ENCODE peak calls at places on chromosomes 7 and 10, in six cellular contexts. One of them, this sample, is unnamed.

GRCh38 chr7:28151965-28152364 is 28.6 kb downstream of the JAZF1 start:
- DNase-seq in astrocyte of the spinal cord: peak
- DNase-seq in left ventricle myocardium inferior: no peak
- DNase-seq in WERI-Rb-1: no peak
- DNase-seq in PC-3: peak
- DNase-seq in gastrocnemius medialis: no peak
- DNase-seq in this sample: no peak

GRCh38 chr10:122293156-122293978 is 22.3 kb downstream of the BTBD16 start:
- DNase-seq in left ventricle myocardium inferior: no peak
- DNase-seq in gastrocnemius medialis: no peak
- DNase-seq in PC-3: no peak
- DNase-seq in WERI-Rb-1: no peak
- DNase-seq in astrocyte of the spinal cord: no peak
- DNase-seq in this sample: no peak

GRCh38 chr10:93751832-93752231 is 5.9 kb upstream of the LGI1 start:
- DNase-seq in astrocyte of the spinal cord: peak
- DNase-seq in gastrocnemius medialis: no peak
- DNase-seq in WERI-Rb-1: peak
- DNase-seq in PC-3: peak
- DNase-seq in left ventricle myocardium inferior: no peak
- DNase-seq in this sample: no peak

GRCh38 chr7:410395-410910 is 109.2 kb downstream of the PDGFA start:
- DNase-seq in astrocyte of the spinal cord: no peak
- DNase-seq in left ventricle myocardium inferior: peak
- DNase-seq in PC-3: no peak
- DNase-seq in gastrocnemius medialis: no peak
- DNase-seq in WERI-Rb-1: no peak
- DNase-seq in this sample: peak

GRCh38 chr10:125132331-125132730 is 28.0 kb downstream of the CTBP2 start:
- DNase-seq in PC-3: no peak
- DNase-seq in gastrocnemius medialis: no peak
- DNase-seq in left ventricle myocardium inferior: no peak
- DNase-seq in astrocyte of the spinal cord: no peak
- DNase-seq in WERI-Rb-1: no peak
- DNase-seq in this sample: no peak

GRCh38 chr7:127532151-127532550 is 53.2 kb downstream of the GCC1 start:
- DNase-seq in PC-3: no peak
- DNase-seq in WERI-Rb-1: no peak
- DNase-seq in astrocyte of the spinal cord: no peak
- DNase-seq in gastrocnemius medialis: no peak
- DNase-seq in left ventricle myocardium inferior: no peak
- DNase-seq in this sample: no peak

GRCh38 chr10:104650072-104650471 is 9.0 kb downstream of the SORCS3 start:
- DNase-seq in left ventricle myocardium inferior: no peak
- DNase-seq in WERI-Rb-1: peak
- DNase-seq in gastrocnemius medialis: no peak
- DNase-seq in astrocyte of the spinal cord: peak
- DNase-seq in PC-3: no peak
- DNase-seq in this sample: no peak

GRCh38 chr10:96017227-96017687 is 26.1 kb upstream of the CCNJ start:
- DNase-seq in left ventricle myocardium inferior: no peak
- DNase-seq in astrocyte of the spinal cord: peak
- DNase-seq in PC-3: peak
- DNase-seq in WERI-Rb-1: peak
- DNase-seq in gastrocnemius medialis: no peak
- DNase-seq in this sample: no peak

GRCh38 chr7:46545790-46546189 is 624.7 kb upstream of the IGFBP3 start:
- DNase-seq in astrocyte of the spinal cord: peak
- DNase-seq in PC-3: peak
- DNase-seq in left ventricle myocardium inferior: no peak
- DNase-seq in WERI-Rb-1: no peak
- DNase-seq in gastrocnemius medialis: no peak
- DNase-seq in this sample: no peak

GRCh38 chr10:19929466-19930140 is 113.4 kb downstream of the PLXDC2 start:
- DNase-seq in gastrocnemius medialis: no peak
- DNase-seq in left ventricle myocardium inferior: no peak
- DNase-seq in WERI-Rb-1: no peak
- DNase-seq in astrocyte of the spinal cord: peak
- DNase-seq in PC-3: no peak
- DNase-seq in this sample: no peak

GRCh38 chr10:105691811-105692210 is 1050.7 kb downstream of the SORCS3 start:
- DNase-seq in gastrocnemius medialis: no peak
- DNase-seq in PC-3: peak
- DNase-seq in astrocyte of the spinal cord: peak
- DNase-seq in left ventricle myocardium inferior: no peak
- DNase-seq in WERI-Rb-1: peak
- DNase-seq in this sample: no peak

GRCh38 chr7:117673839-117674238 is 194.0 kb downstream of the CFTR start:
- DNase-seq in gastrocnemius medialis: no peak
- DNase-seq in WERI-Rb-1: no peak
- DNase-seq in astrocyte of the spinal cord: peak
- DNase-seq in left ventricle myocardium inferior: no peak
- DNase-seq in PC-3: peak
- DNase-seq in this sample: no peak

GRCh38 chr7:123797673-123798526 is 47.1 kb upstream of the HYAL4 start:
- DNase-seq in PC-3: peak
- DNase-seq in left ventricle myocardium inferior: no peak
- DNase-seq in astrocyte of the spinal cord: peak
- DNase-seq in WERI-Rb-1: no peak
- DNase-seq in gastrocnemius medialis: no peak
- DNase-seq in this sample: no peak

DNA sequence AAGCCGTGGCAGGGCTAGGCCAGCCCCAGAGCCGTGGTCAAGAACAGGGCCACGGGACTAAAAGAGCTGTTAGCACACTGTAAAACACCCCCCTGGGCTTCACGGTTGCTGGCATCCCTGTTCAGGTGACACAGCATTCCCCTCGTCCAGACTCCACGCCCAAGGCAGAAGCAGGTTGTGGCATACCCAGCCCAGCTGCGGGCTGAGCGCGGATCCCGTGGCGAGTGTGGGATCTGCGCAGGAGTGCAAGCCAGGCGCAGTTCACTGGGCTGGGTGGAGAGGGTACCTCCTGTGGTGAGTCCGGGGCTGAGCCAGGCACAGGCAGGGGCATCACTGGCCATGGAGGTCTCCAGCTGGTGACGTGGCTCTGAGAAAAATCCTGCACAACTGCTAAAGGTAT is 199.1 kb downstream of the FZD1 start:
- DNase-seq in PC-3: no peak
- DNase-seq in left ventricle myocardium inferior: no peak
- DNase-seq in astrocyte of the spinal cord: no peak
- DNase-seq in gastrocnemius medialis: no peak
- DNase-seq in WERI-Rb-1: no peak
- DNase-seq in this sample: no peak
- TF ChIP-seq CTCF in PC-3: no peak
- TF ChIP-seq CTCF in left ventricle myocardium inferior: no peak
- TF ChIP-seq CTCF in astrocyte of the spinal cord: no peak
- TF ChIP-seq CTCF in gastrocnemius medialis: no peak
- TF ChIP-seq CTCF in WERI-Rb-1: no peak
- TF ChIP-seq CTCF in this sample: no peak

DNA sequence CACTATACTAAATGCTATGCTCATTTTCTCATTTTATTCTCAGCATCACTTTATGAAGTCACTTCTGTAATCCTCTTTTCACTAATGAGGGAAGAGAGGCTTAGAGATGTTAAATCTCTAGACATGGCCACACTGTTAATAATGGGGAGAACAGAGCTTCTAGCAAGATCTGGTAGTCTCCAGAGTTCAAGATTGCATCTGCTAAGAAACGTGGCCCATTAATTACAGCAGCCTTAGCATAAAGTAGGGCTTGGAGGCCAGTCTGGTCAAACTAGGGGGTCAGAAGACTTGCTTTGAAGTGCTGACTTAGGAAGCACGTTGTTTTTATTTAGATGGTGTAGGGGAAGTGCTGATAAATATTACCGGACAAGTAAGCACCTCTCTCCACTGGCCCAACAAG is 29.3 kb downstream of the ARL4A start:
- DNase-seq in gastrocnemius medialis: no peak
- DNase-seq in PC-3: no peak
- DNase-seq in WERI-Rb-1: peak
- DNase-seq in astrocyte of the spinal cord: no peak
- DNase-seq in left ventricle myocardium inferior: no peak
- DNase-seq in this sample: no peak
- H3K4me3 ChIP-seq in gastrocnemius medialis: no peak
- H3K4me3 ChIP-seq in PC-3: no peak
- H3K4me3 ChIP-seq in WERI-Rb-1: no peak
- H3K4me3 ChIP-seq in astrocyte of the spinal cord: no peak
- H3K4me3 ChIP-seq in left ventricle myocardium inferior: no peak
- H3K4me3 ChIP-seq in this sample: no peak

GRCh38 chr10:64648915-64649314 is 1127.7 kb downstream of the REEP3 start:
- DNase-seq in astrocyte of the spinal cord: no peak
- DNase-seq in left ventricle myocardium inferior: no peak
- DNase-seq in PC-3: peak
- DNase-seq in WERI-Rb-1: peak
- DNase-seq in gastrocnemius medialis: no peak
- DNase-seq in this sample: no peak
- TF ChIP-seq CTCF in astrocyte of the spinal cord: no peak
- TF ChIP-seq CTCF in left ventricle myocardium inferior: no peak
- TF ChIP-seq CTCF in PC-3: peak
- TF ChIP-seq CTCF in WERI-Rb-1: peak
- TF ChIP-seq CTCF in gastrocnemius medialis: no peak
- TF ChIP-seq CTCF in this sample: no peak

DNA sequence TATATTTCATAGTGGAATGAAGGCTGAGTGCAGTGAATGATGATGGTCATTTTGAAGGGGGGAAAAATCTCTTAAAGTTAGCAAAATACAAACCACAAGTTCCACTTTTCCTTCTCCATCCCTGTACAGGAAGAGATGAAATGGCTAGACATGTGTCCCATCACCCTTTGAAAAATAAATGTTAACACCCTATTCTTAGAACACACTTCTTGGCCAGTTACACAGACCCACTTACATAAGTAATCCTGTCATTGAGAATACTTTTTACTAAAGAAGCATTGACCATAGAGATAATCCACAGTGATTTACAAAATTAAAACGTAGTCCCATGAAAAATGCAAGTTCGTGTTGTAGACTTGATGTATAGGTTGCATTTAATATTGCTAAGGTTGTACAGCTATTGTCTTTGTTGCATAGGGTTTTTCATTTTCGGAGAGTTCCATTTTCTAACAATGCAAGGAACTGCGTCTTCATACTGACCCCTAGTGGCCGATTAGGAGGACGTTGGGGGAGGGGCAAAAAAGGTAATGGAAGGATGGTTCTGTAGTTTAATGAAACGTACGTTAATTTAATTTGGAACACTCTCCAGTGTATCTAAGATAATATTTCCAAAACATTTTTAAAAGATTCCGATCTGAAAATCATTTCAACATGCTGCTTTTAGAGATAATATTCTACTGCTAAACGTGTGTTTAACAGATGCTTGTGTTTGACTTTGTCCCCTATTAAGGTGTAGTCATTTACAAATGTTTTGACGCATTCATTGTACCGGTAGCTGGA is 60.9 kb downstream of the ARMC3 start:
- DNase-seq in gastrocnemius medialis: peak
- DNase-seq in WERI-Rb-1: peak
- DNase-seq in astrocyte of the spinal cord: peak
- DNase-seq in PC-3: peak
- DNase-seq in left ventricle myocardium inferior: peak
- DNase-seq in this sample: no peak
- H3K4me3 ChIP-seq in gastrocnemius medialis: no peak
- H3K4me3 ChIP-seq in WERI-Rb-1: no peak
- H3K4me3 ChIP-seq in astrocyte of the spinal cord: no peak
- H3K4me3 ChIP-seq in PC-3: peak
- H3K4me3 ChIP-seq in left ventricle myocardium inferior: peak
- H3K4me3 ChIP-seq in this sample: no peak

DNA sequence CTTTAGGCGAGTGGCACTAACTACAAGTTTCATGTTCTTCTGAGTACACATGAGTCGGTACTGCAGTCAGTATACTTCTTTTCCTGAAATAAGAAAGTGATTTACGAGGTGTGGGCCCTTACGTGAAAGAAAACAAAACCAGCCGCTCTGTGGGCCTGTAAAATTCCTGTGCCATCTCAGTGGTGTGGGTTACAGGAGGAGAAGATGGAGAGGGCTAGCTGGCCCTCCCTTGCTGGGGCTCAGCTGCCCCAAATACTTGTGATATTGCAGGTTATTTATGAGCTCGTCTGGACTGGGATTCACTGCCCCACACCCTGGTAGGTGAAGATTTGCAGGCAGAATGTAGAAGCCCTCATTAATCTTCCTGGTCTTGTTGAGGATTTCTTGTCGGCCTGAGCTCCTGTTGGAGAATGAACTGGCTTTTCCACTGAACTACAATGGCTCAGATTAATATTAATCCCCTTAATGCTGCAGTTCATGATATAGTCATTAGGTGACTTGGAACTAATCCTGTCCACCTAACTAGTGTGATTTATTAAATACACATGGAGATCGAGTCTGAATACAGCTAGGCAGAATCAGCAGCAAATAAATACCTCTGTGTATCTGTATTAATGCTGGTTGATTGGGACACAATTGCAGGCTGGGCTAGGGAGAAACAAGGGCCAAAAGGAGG is 68.0 kb downstream of the GBF1 start:
- DNase-seq in astrocyte of the spinal cord: no peak
- DNase-seq in left ventricle myocardium inferior: no peak
- DNase-seq in gastrocnemius medialis: no peak
- DNase-seq in WERI-Rb-1: peak
- DNase-seq in PC-3: no peak
- DNase-seq in this sample: no peak
- TF ChIP-seq CTCF in astrocyte of the spinal cord: no peak
- TF ChIP-seq CTCF in left ventricle myocardium inferior: no peak
- TF ChIP-seq CTCF in gastrocnemius medialis: no peak
- TF ChIP-seq CTCF in WERI-Rb-1: no peak
- TF ChIP-seq CTCF in PC-3: no peak
- TF ChIP-seq CTCF in this sample: no peak